ENCODE peak calls at places on chromosome 3, in seven cellular contexts. X, I, S, M, F, O and Q are unnamed samples.

GRCh38 chr3:101803939-101804338 is 24.9 kb downstream of the NXPE3 start:
- DNase-seq in X (no peak), O (no peak), F (no peak), I (no peak), M (no peak), S (no peak), Q (no peak)

GRCh38 chr3:62143843-62144450 is 229.4 kb downstream of the FEZF2 start:
- DNase-seq in F (no peak), M (no peak), X (no peak), O (no peak), I (no peak), S (no peak), Q (no peak)

GRCh38 chr3:184563569-184563925 is 2.0 kb downstream of the EPHB3 start:
- DNase-seq in X (no peak), O (no peak), S (peak; percentile 42), F (peak; percentile 12), I (no peak), M (no peak), Q (no peak)

GRCh38 chr3:130609166-130609574 is 92.2 kb downstream of the COL6A6 start:
- DNase-seq in F (no peak), O (no peak), S (no peak), M (no peak), X (peak; percentile 23), I (no peak), Q (no peak)

GRCh38 chr3:97197830-97198229 is 383.4 kb downstream of the EPHA6 start:
- DNase-seq in I (no peak), S (no peak), M (no peak), O (no peak), F (no peak), X (no peak), Q (no peak)

GRCh38 chr3:46965151-46965550 is 11.4 kb downstream of the CCDC12 start:
- DNase-seq in S (no peak), O (no peak), M (no peak), I (peak; percentile 76), F (peak; percentile 26), X (no peak), Q (no peak)

GRCh38 chr3:197426161-197426566 is 127.8 kb upstream of the DLG1 start:
- DNase-seq in O (peak; percentile 22), F (peak; percentile 8), S (no peak), M (peak; percentile 47), X (peak; percentile 36), I (peak; percentile 49), Q (peak; percentile 33)

GRCh38 chr3:194102436-194102835 is 33.5 kb upstream of the HES1 start:
- DNase-seq in I (no peak), M (no peak), O (no peak), X (no peak), S (no peak), F (no peak), Q (no peak)

GRCh38 chr3:99410789-99411311 is 227.5 kb upstream of the COL8A1 start:
- DNase-seq in X (peak; percentile 80), I (no peak), O (peak; percentile 50), F (peak; percentile 12), S (peak; percentile 32), M (peak; percentile 94), Q (peak; percentile 17)

GRCh38 chr3:149646181-149646766 is 11.6 kb downstream of the WWTR1 start:
- DNase-seq in S (peak; percentile 81), X (peak; percentile 49), I (no peak), O (peak; percentile 87), M (peak; percentile 79), F (peak; percentile 89), Q (peak; percentile 91)

GRCh38 chr3:62003833-62004232 is 369.5 kb downstream of the FEZF2 start:
- DNase-seq in I (no peak), F (no peak), X (no peak), M (no peak), S (no peak), O (peak; percentile 33), Q (no peak)

GRCh38 chr3:16179771-16180736 is 5.6 kb downstream of the GALNT15 start:
- DNase-seq in S (no peak), F (peak; percentile 45), O (peak; percentile 79), X (peak; percentile 41), M (peak; percentile 72), I (peak; percentile 79), Q (no peak)

GRCh38 chr3:31248619-31248992 is 284.1 kb upstream of the STT3B start:
- DNase-seq in O (no peak), F (no peak), I (no peak), X (no peak), M (no peak), S (no peak), Q (no peak)

GRCh38 chr3:6860911-6861330 is at the start of gene GRM7:
- DNase-seq in M (no peak), I (no peak), X (no peak), F (no peak), O (no peak), S (no peak), Q (no peak)

GRCh38 chr3:178397836-178398235 is 138.4 kb upstream of the KCNMB2 start:
- DNase-seq in M (no peak), F (no peak), X (no peak), I (no peak), O (peak; percentile 90), S (no peak), Q (no peak)

GRCh38 chr3:149559525-149559924 is 85.0 kb downstream of the TM4SF4 start:
- DNase-seq in O (no peak), S (no peak), M (no peak), I (no peak), F (no peak), X (peak; percentile 56), Q (no peak)

GRCh38 chr3:108251256-108251655 is 29.0 kb upstream of the IFT57 start:
- DNase-seq in I (no peak), F (no peak), M (no peak), S (no peak), X (no peak), O (no peak), Q (no peak)

GRCh38 chr3:108255131-108255530 is 32.9 kb upstream of the IFT57 start:
- DNase-seq in S (no peak), F (no peak), M (no peak), I (no peak), X (no peak), O (no peak), Q (no peak)

GRCh38 chr3:108250626-108251025 is 28.4 kb upstream of the IFT57 start:
- DNase-seq in I (no peak), M (peak; percentile 18), F (peak; percentile 13), S (peak; percentile 29), X (peak; percentile 25), O (peak; percentile 2), Q (no peak)

DNA sequence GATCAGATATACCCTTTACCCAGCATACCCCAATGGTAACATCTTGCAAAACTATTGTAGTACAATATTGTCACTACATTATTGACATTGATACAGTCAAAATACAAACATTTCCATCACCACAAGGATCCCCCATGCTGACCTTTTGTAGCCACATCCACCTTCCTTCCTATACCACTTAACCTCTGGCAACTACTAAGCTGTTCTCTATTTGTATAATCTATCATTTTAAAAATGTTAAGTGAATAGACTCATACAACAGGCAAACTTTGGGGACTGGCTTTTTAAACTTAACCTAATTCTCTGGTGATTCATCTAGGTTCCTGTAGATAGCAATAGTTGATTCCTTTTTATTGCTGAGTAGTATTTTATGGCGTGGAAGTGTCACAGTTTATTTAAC is 29.6 kb upstream of the IFT57 start:
- DNase-seq in I (no peak), F (peak; percentile 62), S (no peak), X (no peak), M (no peak), O (no peak), Q (no peak)
- H3K4me3 ChIP-seq in I (no peak overlapping the region), F (no peak overlapping the region), S (no peak overlapping the region), X (no peak overlapping the region), M (no peak overlapping the region), O (no peak overlapping the region), Q (no peak overlapping the region)

DNA sequence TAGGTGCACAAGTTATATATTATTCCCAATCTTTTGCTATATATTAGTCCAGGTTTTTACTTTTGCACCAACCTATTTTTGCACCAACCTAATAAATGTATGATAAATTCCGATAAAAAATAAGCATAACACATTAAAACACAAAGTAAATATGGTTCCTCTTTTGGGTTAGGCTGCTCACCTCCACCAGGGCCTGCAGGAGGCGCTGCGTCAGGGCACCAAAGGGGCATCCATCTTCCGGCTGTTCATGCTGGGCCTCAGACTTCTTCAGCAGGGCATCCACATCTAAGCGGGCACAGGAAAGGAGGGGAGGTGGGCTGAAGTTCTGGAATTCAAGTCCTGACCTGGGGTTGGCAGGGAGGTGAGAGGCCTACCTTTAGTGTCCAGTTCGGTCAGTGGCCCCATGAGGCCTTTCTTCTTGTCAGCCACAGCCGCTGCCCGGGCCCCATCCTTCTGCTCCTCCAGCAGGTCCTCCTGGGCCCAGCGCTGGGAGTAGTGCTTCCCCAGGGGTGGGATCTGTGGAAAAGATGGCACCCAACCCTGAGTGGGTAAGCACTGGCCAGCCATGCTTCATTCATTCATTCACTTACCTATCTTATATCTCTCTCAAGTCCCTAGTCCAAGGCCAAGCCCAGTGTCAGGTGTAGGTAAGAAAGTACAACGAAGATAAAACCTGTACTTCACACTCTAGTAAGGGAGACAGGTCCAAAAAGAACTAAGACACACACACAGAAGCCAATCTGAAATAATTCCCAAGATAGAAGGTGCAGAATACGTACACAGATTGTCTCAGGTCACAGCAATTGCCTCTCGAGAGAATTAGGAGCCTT is 5.2 kb downstream of the TADA3 start:
- DNase-seq in S (no peak), O (no peak), I (no peak), M (no peak), X (no peak), F (no peak), Q (no peak)
- TF ChIP-seq CTCF in S (peak; percentile 35), O (peak; percentile 47), I (no peak), M (peak; percentile 57), X (peak; percentile 52), F (peak; percentile 67), Q (peak; percentile 50)

DNA sequence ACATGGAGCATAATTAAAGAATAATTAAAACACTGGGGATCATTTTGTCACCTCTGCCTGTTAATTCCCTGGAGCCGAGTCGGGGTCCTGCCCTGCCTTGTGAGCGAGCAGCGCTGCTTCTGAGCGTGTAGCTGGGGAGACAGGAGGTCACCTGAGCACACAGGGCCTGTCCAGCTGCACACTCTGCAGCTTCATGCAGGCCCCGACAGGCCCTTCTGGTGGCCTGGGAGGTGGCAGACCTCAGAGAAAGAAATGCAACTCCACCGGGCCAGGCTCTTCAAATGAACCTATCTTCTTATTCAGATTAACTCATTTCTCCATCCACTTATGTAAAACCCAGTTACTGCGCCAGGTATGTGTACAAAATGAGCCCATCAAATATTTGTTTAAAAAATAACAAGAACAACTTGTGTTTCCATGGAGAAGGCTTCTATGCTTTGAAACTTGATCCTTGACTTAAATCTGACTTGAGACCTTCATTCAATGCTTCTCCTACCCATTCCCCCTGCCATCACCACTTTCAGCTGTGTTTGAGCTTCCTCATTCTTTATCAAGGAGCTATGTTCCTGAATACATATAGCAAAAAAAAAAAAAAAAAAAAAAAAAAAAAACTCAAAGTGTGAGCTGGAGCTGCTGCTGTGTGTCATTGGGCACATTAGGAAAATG is 628.4 kb upstream of the CFAP20DC start:
- DNase-seq in O (no peak), S (peak; percentile 30), I (no peak), F (no peak), M (no peak), X (no peak), Q (peak; percentile 35)
- H3K4me3 ChIP-seq in O (no peak overlapping the region), S (no peak overlapping the region), I (no peak overlapping the region), F (no peak overlapping the region), M (no peak overlapping the region), X (no peak overlapping the region), Q (no peak overlapping the region)

DNA sequence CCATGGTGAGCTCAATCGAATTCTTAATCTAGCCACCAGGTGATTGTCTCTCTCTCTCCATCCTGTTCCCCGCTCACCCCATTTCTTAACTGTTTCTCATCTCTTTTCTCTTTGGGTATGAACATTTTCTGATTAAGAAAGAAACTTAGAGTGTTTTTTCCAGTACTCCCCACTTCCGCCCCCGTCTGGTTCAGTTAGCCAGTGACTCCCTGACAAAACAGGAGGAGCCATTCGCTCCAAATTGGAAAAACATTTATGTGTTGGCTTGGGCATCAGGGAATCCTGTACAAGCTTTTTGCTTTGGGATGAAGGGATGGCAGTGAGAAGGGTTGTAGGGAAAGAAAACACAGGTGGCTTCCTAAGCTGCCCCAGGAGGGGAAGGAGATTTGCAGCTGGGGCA is 47.0 kb downstream of the BOC start:
- DNase-seq in I (peak; percentile 86), O (no peak), X (no peak), F (no peak), M (no peak), S (no peak), Q (no peak)
- TF ChIP-seq CTCF in I (no peak), O (peak; percentile 30), X (no peak), F (no peak), M (peak; percentile 17), S (no peak), Q (no peak)